ENCODE peak calls at places on chromosomes 11 and 22, in seven cellular contexts. I is central memory CD4-positive, alpha-beta T cell; V is CD4-positive, alpha-beta T cell; F is LHCN-M2; L is Peyer's patch; P is stimulated activated CD4-positive, alpha-beta T cell treated with anti-CD3 and anti-CD28 coated beads, Interleukin-15, amount 100 ng/mL, for 24 hours; D is heart left ventricle. A is an unnamed sample.

GRCh38 chr22:24021304-24021703 is 10.2 kb downstream of the CABIN1 start:
- DNase-seq in F (no peak), V (no peak), I (no peak), D (no peak), P (no peak), L (no peak), A (no peak)

GRCh38 chr11:104776501-104777170 is 121.6 kb downstream of the CASP12 start:
- DNase-seq in L (no peak), D (no peak), I (no peak), F (no peak), P (no peak), V (no peak), A (no peak)

GRCh38 chr22:20013382-20013871 is 3.2 kb downstream of the ARVCF start:
- DNase-seq in D (peak), L (peak), V (no peak), F (no peak), P (peak), I (no peak), A (no peak)

GRCh38 chr11:116460156-116460965 is 312.4 kb downstream of the BUD13 start:
- DNase-seq in L (no peak), I (no peak), F (no peak), V (no peak), D (no peak), P (no peak), A (no peak)

GRCh38 chr11:82907376-82907775 is 5.8 kb downstream of the DDIAS start:
- DNase-seq in P (no peak), D (no peak), F (no peak), I (no peak), V (no peak), L (no peak), A (no peak)

GRCh38 chr11:116225784-116226410 is 546.9 kb downstream of the BUD13 start:
- DNase-seq in L (no peak), F (no peak), D (no peak), V (no peak), I (no peak), P (no peak), A (no peak)

GRCh38 chr11:46827995-46828394 is 18.1 kb downstream of the CKAP5 start:
- DNase-seq in V (no peak), I (no peak), F (no peak), P (no peak), L (no peak), D (no peak), A (no peak)

GRCh38 chr11:118618991-118619375 is 11.6 kb downstream of the PHLDB1 start:
- DNase-seq in L (no peak), F (peak), I (no peak), V (no peak), D (peak), P (no peak), A (no peak)

GRCh38 chr11:61139391-61139790 is 21.8 kb downstream of the VPS37C start:
- DNase-seq in D (no peak), P (no peak), V (no peak), F (no peak), I (no peak), L (no peak), A (no peak)

GRCh38 chr11:75765116-75765515 is 3.5 kb upstream of the DGAT2 start:
- DNase-seq in D (no peak), L (no peak), P (no peak), F (no peak), I (no peak), V (no peak), A (no peak)

GRCh38 chr11:83956119-83956697 is 670.0 kb upstream of the CCDC90B start:
- DNase-seq in F (no peak), L (no peak), V (no peak), I (no peak), P (no peak), D (no peak), A (no peak)

GRCh38 chr11:5364214-5364613 is 12.9 kb downstream of the OR51B6 start:
- DNase-seq in V (no peak), F (peak), P (no peak), L (no peak), I (no peak), D (no peak), A (no peak)

GRCh38 chr11:27540051-27540450 is 33.5 kb upstream of the LIN7C start:
- DNase-seq in P (no peak), I (no peak), D (no peak), L (no peak), V (no peak), F (no peak), A (no peak)

GRCh38 chr22:19139974-19140373 is 4.5 kb downstream of the ESS2 start:
- DNase-seq in F (no peak), V (no peak), L (no peak), D (no peak), P (no peak), I (no peak), A (no peak)

GRCh38 chr11:121039971-121040613 is 16.2 kb downstream of the TBCEL start:
- DNase-seq in P (no peak), F (no peak), V (no peak), I (no peak), L (no peak), D (no peak), A (no peak)

GRCh38 chr11:84384637-84385227 is 1098.6 kb upstream of the CCDC90B start:
- DNase-seq in F (peak), L (peak), D (peak), P (peak), V (no peak), I (no peak), A (peak)

GRCh38 chr11:58390551-58391063 is 16.1 kb downstream of the OR5B3 start:
- DNase-seq in P (no peak), F (no peak), L (no peak), D (no peak), I (no peak), V (no peak), A (no peak)

GRCh38 chr22:33328789-33329296 is 270.7 kb upstream of the SYN3 start:
- DNase-seq in V (no peak), P (no peak), D (no peak), I (no peak), L (no peak), F (peak), A (no peak)

GRCh38 chr11:75507571-75507970 is 18.2 kb downstream of the GDPD5 start:
- DNase-seq in D (no peak), P (no peak), L (no peak), V (no peak), F (no peak), I (no peak), A (no peak)

GRCh38 chr22:31692186-31692886 is 30.3 kb upstream of the PISD start:
- DNase-seq in L (no peak), D (no peak), F (peak), P (no peak), I (peak), V (no peak), A (no peak)

GRCh38 chr11:18056561-18057181 is 10.6 kb upstream of the TPH1 start:
- DNase-seq in F (no peak), L (no peak), P (no peak), I (no peak), V (no peak), D (no peak), A (no peak)

GRCh38 chr11:19579957-19580356 is 132.7 kb upstream of the NAV2 start:
- DNase-seq in D (no peak), I (no peak), F (no peak), L (no peak), V (no peak), P (no peak), A (no peak)

GRCh38 chr11:1803246-1803645 is 31.5 kb upstream of the SYT8 start:
- DNase-seq in L (no peak), P (no peak), I (no peak), V (no peak), D (no peak), F (no peak), A (no peak)

GRCh38 chr11:82797595-82797971 is 63.9 kb upstream of the FAM181B start:
- DNase-seq in I (no peak), F (no peak), V (no peak), L (no peak), P (no peak), D (no peak), A (no peak)

GRCh38 chr11:62125316-62125715 is 1.5 kb downstream of the INCENP start:
- DNase-seq in D (no peak), P (no peak), I (no peak), F (no peak), V (no peak), L (no peak), A (no peak)

GRCh38 chr11:34274712-34275398 is 83.0 kb downstream of the ABTB2 start:
- DNase-seq in L (peak), V (no peak), F (peak), P (no peak), I (no peak), D (peak), A (no peak)

GRCh38 chr11:119047205-119047604 is 9.8 kb downstream of the HYOU1 start:
- DNase-seq in P (no peak), D (no peak), F (no peak), V (no peak), I (no peak), L (no peak), A (no peak)

GRCh38 chr22:22609271-22609670 is 35.1 kb upstream of the GGTLC2 start:
- DNase-seq in V (no peak), I (no peak), P (no peak), L (no peak), F (peak), D (no peak), A (no peak)

GRCh38 chr11:73755670-73756069 is 5.2 kb downstream of the RAB6A start:
- DNase-seq in F (no peak), I (no peak), D (no peak), V (no peak), L (no peak), P (no peak), A (no peak)

GRCh38 chr11:22666700-22667439 is 459 bp downstream of the GAS2 start:
- DNase-seq in P (peak), L (no peak), I (no peak), F (no peak), V (no peak), D (peak), A (no peak)

GRCh38 chr11:10716543-10717259 is 23.1 kb upstream of the IRAG1 start:
- DNase-seq in D (no peak), L (no peak), V (no peak), F (no peak), I (no peak), P (no peak), A (no peak)

GRCh38 chr11:65383778-65384177 is 1.3 kb upstream of the SLC25A45 start:
- DNase-seq in L (no peak), V (no peak), P (no peak), F (no peak), D (no peak), I (no peak), A (no peak)

GRCh38 chr11:121206810-121207209 is 85.8 kb upstream of the SC5D start:
- DNase-seq in P (no peak), V (no peak), D (no peak), F (peak), L (no peak), I (no peak), A (no peak)